ENCODE peak calls at places on chromosome 5, in nine cellular contexts. J is Right ventricle myocardium superior; H is mucosa of gallbladder; V is A172; S is stimulated activated CD4-positive, alpha-beta T cell treated with anti-CD3 and anti-CD28 coated beads, Interleukin-15, amount 100 ng/mL, for 24 hours; R is activated CD4-positive, alpha-beta T cell treated with anti-CD3 and anti-CD28 coated beads, Interleukin-2, amount 50 U/mL, for 4 hours; D is kidney tubule cell; G is SIG-M5; T is adipocyte. B is an unnamed sample.

GRCh38 chr5:108735790-108736189 is 11.9 kb upstream of the FER start:
- DNase-seq in J (no peak), H (no peak), V (no peak), S (no peak), R (no peak), D (peak), G (no peak), T (no peak), B (no peak)

GRCh38 chr5:78647411-78647818 is 1.2 kb downstream of the LHFPL2 start:
- DNase-seq in J (no peak), H (no peak), V (peak), S (peak), R (no peak), D (peak), G (no peak), T (peak), B (no peak)

GRCh38 chr5:41009228-41009627 is 61.9 kb downstream of the MROH2B start:
- DNase-seq in J (no peak), H (no peak), V (peak), S (no peak), R (no peak), D (peak), G (no peak), T (peak), B (no peak)

GRCh38 chr5:54807421-54807820 is 178.0 kb downstream of the ESM1 start:
- DNase-seq in J (no peak), H (no peak), V (peak), S (no peak), R (no peak), D (peak), G (no peak), T (peak), B (no peak)

GRCh38 chr5:132224721-132225120 is 2.9 kb downstream of the P4HA2 start:
- DNase-seq in J (no peak), H (peak), V (no peak), S (no peak), R (no peak), D (no peak), G (no peak), T (peak), B (no peak)

GRCh38 chr5:40746703-40747102 is 9.1 kb downstream of the TTC33 start:
- DNase-seq in J (no peak), H (no peak), V (peak), S (no peak), R (no peak), D (no peak), G (no peak), T (no peak), B (no peak)

GRCh38 chr5:38662088-38662487 is 105.6 kb upstream of the LIFR start:
- DNase-seq in J (no peak), H (no peak), V (no peak), S (no peak), R (no peak), D (no peak), G (no peak), T (no peak), B (no peak)

GRCh38 chr5:35365756-35366155 is 135.5 kb upstream of the PRLR start:
- DNase-seq in J (no peak), H (no peak), V (no peak), S (no peak), R (no peak), D (no peak), G (no peak), T (no peak), B (no peak)

B was measured in iPS DF 19.7.